ENCODE peak calls at places on chromosomes 11 and 22, in four cellular contexts. D, T, I and B are unnamed samples.

GRCh38 chr11:36214976-36215687 is 74.1 kb downstream of the COMMD9 start:
- DNase-seq in D (no peak), T (no peak), I (peak; percentile 44), B (peak; percentile 63)

GRCh38 chr11:26219506-26220117 is 112.3 kb upstream of the ANO3 start:
- DNase-seq in D (no peak), T (no peak), I (no peak), B (no peak)

GRCh38 chr11:72634016-72634415 is 40.2 kb downstream of the PDE2A start:
- DNase-seq in D (no peak), T (no peak), I (no peak), B (no peak)

GRCh38 chr22:46108564-46109473 is 41.5 kb upstream of the PPARA start:
- DNase-seq in D (no peak), T (no peak), I (no peak), B (peak; percentile 72)

GRCh38 chr11:13026722-13027121 is 17.6 kb downstream of the RASSF10 start:
- DNase-seq in D (no peak), T (no peak), I (no peak), B (no peak)

GRCh38 chr11:29200776-29201574 is 815.9 kb downstream of the KCNA4 start:
- DNase-seq in D (no peak), T (no peak), I (peak; percentile 2), B (no peak)

GRCh38 chr11:77400775-77401469 is 73.0 kb downstream of the PAK1 start:
- DNase-seq in D (no peak), T (no peak), I (no peak), B (no peak)

GRCh38 chr11:78420796-78421209 is 3.2 kb upstream of the GAB2 start:
- DNase-seq in D (peak; percentile 78), T (peak; percentile 46), I (peak; percentile 56), B (no peak)

GRCh38 chr22:47695176-47695575 is 932.7 kb downstream of the TBC1D22A start:
- DNase-seq in D (no peak), T (no peak), I (no peak), B (no peak)

GRCh38 chr22:33921576-33922181 is 1.4 kb upstream of the LARGE1 start:
- DNase-seq in D (peak; percentile 50), T (no peak), I (peak; percentile 57), B (peak; percentile 61)

GRCh38 chr22:25113316-25113721 is 86.3 kb upstream of the CRYBB3 start:
- DNase-seq in D (peak; percentile 72), T (no peak), I (no peak), B (no peak)

GRCh38 chr11:115213007-115213406 is 291.2 kb downstream of the CADM1 start:
- DNase-seq in D (no peak), T (no peak), I (no peak), B (no peak)

GRCh38 chr11:134272381-134273316 is 3.5 kb upstream of the GLB1L3 start:
- DNase-seq in D (no peak), T (no peak), I (no peak), B (no peak)